ENCODE peak calls at places on chromosome 7, in seven cellular contexts. I, H, J, V, K, B and S are unnamed samples.

GRCh38 chr7:19327011-19327410 is 181.8 kb upstream of the FERD3L start:
- DNase-seq in K (no peak), J (no peak), H (no peak), V (no peak), I (no peak), B (no peak), S (no peak)

GRCh38 chr7:131733604-131734003 is 177.2 kb upstream of the PODXL start:
- DNase-seq in K (no peak), B (no peak), V (no peak), J (no peak), H (no peak), I (no peak), S (no peak)

GRCh38 chr7:34019431-34019830 is 114.1 kb downstream of the BMPER start:
- DNase-seq in J (no peak), H (peak), K (peak), V (no peak), I (peak), B (no peak), S (peak)

GRCh38 chr7:3493499-3493898 is 192.4 kb downstream of the SDK1 start:
- DNase-seq in I (no peak), H (no peak), J (no peak), V (no peak), B (no peak), K (peak), S (no peak)

GRCh38 chr7:38129579-38129978 is 48.5 kb upstream of the STARD3NL start:
- DNase-seq in H (no peak), J (no peak), K (no peak), I (no peak), B (no peak), V (no peak), S (no peak)

GRCh38 chr7:47552631-47553030 is 29.3 kb downstream of the TNS3 start:
- DNase-seq in V (no peak), H (no peak), J (no peak), I (no peak), B (no peak), K (peak), S (no peak)

GRCh38 chr7:115679976-115680375 is 350.6 kb downstream of the TFEC start:
- DNase-seq in V (no peak), B (no peak), J (no peak), I (peak), K (peak), H (no peak), S (no peak)

GRCh38 chr7:70498232-70498631 is 633.7 kb upstream of the GALNT17 start:
- DNase-seq in V (no peak), I (no peak), H (no peak), B (no peak), J (no peak), K (no peak), S (peak)

GRCh38 chr7:24865994-24866615 is 108.8 kb upstream of the GSDME start:
- DNase-seq in J (no peak), I (no peak), B (no peak), K (no peak), H (no peak), V (no peak), S (no peak)

GRCh38 chr7:140062118-140062527 is 628 bp downstream of the PARP12 start:
- DNase-seq in I (peak), K (peak), V (peak), B (peak), J (peak), H (peak), S (peak)

GRCh38 chr7:53466396-53466795 is 431.0 kb downstream of the POM121L12 start:
- DNase-seq in B (no peak), K (no peak), J (no peak), I (no peak), V (no peak), H (no peak), S (no peak)

GRCh38 chr7:19762631-19763030 is 10.8 kb downstream of the TMEM196 start:
- DNase-seq in J (no peak), K (no peak), B (no peak), I (no peak), H (no peak), V (no peak), S (no peak)

GRCh38 chr7:7434379-7434778 is 101.3 kb downstream of the COL28A1 start:
- DNase-seq in J (no peak), H (no peak), K (no peak), B (no peak), I (peak), V (no peak), S (no peak)

GRCh38 chr7:158356454-158356853 is 231.2 kb downstream of the PTPRN2 start:
- DNase-seq in B (no peak), V (no peak), H (no peak), K (no peak), I (no peak), J (no peak), S (no peak)

GRCh38 chr7:68535266-68535665 is 1063.0 kb upstream of the AUTS2 start:
- DNase-seq in V (no peak), K (no peak), H (no peak), I (no peak), B (no peak), J (no peak), S (no peak)

GRCh38 chr7:126700807-126701604 is 551.7 kb downstream of the GRM8 start:
- DNase-seq in J (no peak), I (peak), B (peak), K (peak), V (peak), H (no peak), S (peak)

GRCh38 chr7:128932862-128933821 is 4.6 kb upstream of the IRF5 start:
- DNase-seq in B (peak), K (no peak), I (no peak), H (peak), V (no peak), J (no peak), S (no peak)

GRCh38 chr7:71361633-71362032 is 229.7 kb downstream of the GALNT17 start:
- DNase-seq in B (no peak), H (no peak), I (no peak), K (no peak), V (no peak), J (no peak), S (no peak)

GRCh38 chr7:150737265-150738055 is at the start of gene GIMAP5:
- DNase-seq in V (peak), H (no peak), J (no peak), K (no peak), I (no peak), B (peak), S (no peak)